ENCODE peak calls at places on chromosomes 12 and 14, in five cellular contexts. Z is ovary, M is left kidney, F is NCI-H1436, J is mucosa of descending colon. C is an unnamed sample.

GRCh38 chr12:68425998-68426397 is 93.8 kb upstream of the MDM1 start:
- DNase-seq in Z (no peak), M (no peak), J (no peak), F (no peak), C (no peak)

GRCh38 chr12:132602578-132603239 is 7.7 kb downstream of the LRCOL1 start:
- DNase-seq in Z (no peak), F (no peak), J (peak; percentile 84), M (peak; percentile 93), C (no peak)

GRCh38 chr14:38752750-38753149 is 350.3 kb downstream of the SEC23A start:
- DNase-seq in M (no peak), Z (no peak), F (no peak), J (no peak), C (no peak)

GRCh38 chr14:104689620-104690265 is 325 bp downstream of the INF2 start:
- DNase-seq in F (no peak), M (peak; percentile 50), J (peak; percentile 43), Z (peak; percentile 57), C (no peak)

GRCh38 chr12:47854531-47854930 is 34.8 kb upstream of the HDAC7 start:
- DNase-seq in J (no peak), F (no peak), M (no peak), Z (no peak), C (no peak)

GRCh38 chr12:105226219-105226618 is 9.8 kb downstream of the APPL2 start:
- DNase-seq in F (no peak), J (peak; percentile 65), Z (peak; percentile 49), M (no peak), C (peak; percentile 9)

GRCh38 chr14:91536327-91536726 is 26.2 kb upstream of the PPP4R3A start:
- DNase-seq in F (no peak), J (no peak), M (no peak), Z (no peak), C (no peak)

GRCh38 chr12:21911832-21912231 is 29.4 kb downstream of the ABCC9 start:
- DNase-seq in M (no peak), F (no peak), J (no peak), Z (no peak), C (no peak)

GRCh38 chr14:54420478-54421116 is 20.6 kb downstream of the CNIH1 start:
- DNase-seq in F (peak; percentile 3), M (peak; percentile 53), J (peak; percentile 66), Z (no peak), C (peak; percentile 81)

GRCh38 chr12:130826151-130826801 is 12.8 kb downstream of the STX2 start:
- DNase-seq in J (peak; percentile 37), F (no peak), M (peak; percentile 51), Z (peak; percentile 73), C (peak; percentile 87)

GRCh38 chr12:71438670-71439361 is 782 bp upstream of the LGR5 start:
- DNase-seq in M (peak; percentile 58), J (no peak), Z (no peak), F (no peak), C (peak; percentile 26)

GRCh38 chr12:94942663-94943062 is 60.8 kb downstream of the NDUFA12 start:
- DNase-seq in Z (no peak), M (no peak), J (no peak), F (no peak), C (no peak)

GRCh38 chr12:121811434-121812319 is 7.9 kb downstream of the SETD1B start:
- DNase-seq in M (peak; percentile 92), J (peak; percentile 70), F (peak; percentile 26), Z (peak; percentile 87), C (peak; percentile 92)

GRCh38 chr12:59649203-59649602 is 53.4 kb downstream of the SLC16A7 start:
- DNase-seq in F (no peak), J (no peak), Z (no peak), M (no peak), C (no peak)

GRCh38 chr14:91985008-91985407 is 37.5 kb upstream of the FBLN5 start:
- DNase-seq in Z (no peak), M (peak; percentile 48), J (no peak), F (no peak), C (no peak)

GRCh38 chr12:116887244-116887643 is 6.0 kb upstream of the HRK start:
- DNase-seq in J (no peak), Z (no peak), F (no peak), M (no peak), C (no peak)

GRCh38 chr14:32354716-32355115 is 25.6 kb downstream of the AKAP6 start:
- DNase-seq in F (no peak), Z (no peak), M (no peak), J (peak; percentile 18), C (peak; percentile 24)

GRCh38 chr14:55846852-55847471 is 267.0 kb downstream of the KTN1 start:
- DNase-seq in Z (no peak), M (no peak), F (no peak), J (no peak), C (no peak)

GRCh38 chr14:45104571-45104970 is 20.7 kb downstream of the PRPF39 start:
- DNase-seq in J (no peak), F (no peak), M (no peak), Z (no peak), C (no peak)

GRCh38 chr12:121789233-121789781 is 4.2 kb downstream of the RHOF start:
- DNase-seq in F (no peak), M (peak; percentile 81), Z (no peak), J (no peak), C (no peak)

GRCh38 chr12:104998423-104999346 is 12.6 kb downstream of the NOPCHAP1 start:
- DNase-seq in J (peak; percentile 60), F (peak; percentile 86), M (no peak), Z (no peak), C (no peak)

GRCh38 chr14:31027847-31028246 is 1.7 kb upstream of the STRN3 start:
- DNase-seq in F (no peak), J (no peak), M (no peak), Z (no peak), C (no peak)

GRCh38 chr12:76398106-76398505 is 49.9 kb upstream of the BBS10 start:
- DNase-seq in F (no peak), Z (no peak), M (no peak), J (no peak), C (no peak)

GRCh38 chr12:54357802-54358619 is 6.3 kb downstream of the GPR84 start:
- DNase-seq in Z (no peak), J (no peak), F (peak; percentile 39), M (peak; percentile 78), C (no peak)

GRCh38 chr12:108939594-108939993 is 59.7 kb downstream of the DAO start:
- DNase-seq in J (peak; percentile 28), Z (no peak), F (no peak), M (peak; percentile 45), C (peak; percentile 69)

GRCh38 chr12:110109037-110109836 is 14.9 kb upstream of the IFT81 start:
- DNase-seq in M (peak; percentile 69), J (peak; percentile 60), F (no peak), Z (peak; percentile 82), C (peak; percentile 49)

GRCh38 chr12:110530511-110530910 is 28.4 kb downstream of the RAD9B start:
- DNase-seq in Z (no peak), J (no peak), F (no peak), M (no peak), C (no peak)

GRCh38 chr12:112941528-112942335 is 3.5 kb downstream of the OAS3 start:
- DNase-seq in J (no peak), Z (no peak), F (no peak), M (no peak), C (no peak)

GRCh38 chr12:124967016-124967739 is 21.8 kb downstream of the DHX37 start:
- DNase-seq in M (no peak), F (no peak), Z (no peak), J (no peak), C (no peak)

GRCh38 chr14:90543876-90544275 is 147.0 kb downstream of the CALM1 start:
- DNase-seq in M (no peak), F (no peak), Z (no peak), J (no peak), C (no peak)

GRCh38 chr14:31449971-31450610 is 7.2 kb downstream of the DTD2 start:
- DNase-seq in F (peak; percentile 43), J (no peak), Z (no peak), M (peak; percentile 39), C (peak; percentile 28)

GRCh38 chr12:97404549-97404948 is 58.1 kb upstream of the RMST start:
- DNase-seq in F (peak; percentile 58), J (peak; percentile 11), Z (no peak), M (peak; percentile 78), C (peak; percentile 85)

GRCh38 chr12:3607039-3607719 is 116.2 kb downstream of the PRMT8 start:
- DNase-seq in J (no peak), M (no peak), Z (peak; percentile 50), F (no peak), C (no peak)

GRCh38 chr12:11881835-11882234 is 188.9 kb upstream of the BCL2L14 start:
- DNase-seq in Z (no peak), M (no peak), F (no peak), J (peak; percentile 51), C (no peak)

GRCh38 chr14:105528859-105529505 is 2.6 kb downstream of the TMEM121 start:
- DNase-seq in F (no peak), M (peak; percentile 56), Z (no peak), J (no peak), C (no peak)

GRCh38 chr12:27703720-27704452 is 6.7 kb upstream of the MRPS35 start:
- DNase-seq in F (peak; percentile 32), J (peak; percentile 98), Z (peak; percentile 47), M (peak; percentile 91), C (peak; percentile 93)

GRCh38 chr14:94560291-94560665 is 964 bp upstream of the SERPINA4 start:
- DNase-seq in F (no peak), Z (no peak), M (no peak), J (no peak), C (no peak)

GRCh38 chr12:93683410-93683809 is 6.2 kb downstream of the CRADD start:
- DNase-seq in F (no peak), J (no peak), M (no peak), Z (no peak), C (peak; percentile 52)

GRCh38 chr12:94427520-94428381 is 31.9 kb downstream of the CEP83 start:
- DNase-seq in F (no peak), M (peak; percentile 30), J (peak; percentile 42), Z (peak; percentile 76), C (no peak)